ENCODE peak calls at places on chromosome 12, in six cellular contexts. Q is lower lobe of right lung, R is BE2C, T is heart right ventricle, J is ovary, E is transverse colon. I is an unnamed sample. For H3K4me1, the result is how much of the 10 kb centered on the place peaks cover.

GRCh38 chr12:128823216-128823915 is 392 bp downstream of the SLC15A4 start:
- DNase-seq in J (peak), E (peak), Q (peak), R (peak), T (peak), I (no peak)

GRCh38 chr12:51430196-51430895 is 5.7 kb downstream of the SLC4A8 start:
- DNase-seq in E (no peak), J (no peak), Q (no peak), T (no peak), R (no peak), I (no peak)

GRCh38 chr12:49622501-49623141 is 740 bp upstream of the PRPF40B start:
- DNase-seq in T (no peak), E (peak), J (no peak), R (peak), Q (no peak), I (no peak)

GRCh38 chr12:52524898-52525591 is 4.9 kb upstream of the KRT5 start:
- DNase-seq in E (no peak), J (no peak), Q (no peak), R (no peak), T (no peak), I (no peak)

GRCh38 chr12:42426733-42427132 is 100.8 kb downstream of the PPHLN1 start:
- DNase-seq in T (no peak), Q (peak), R (no peak), E (no peak), J (no peak), I (peak)

GRCh38 chr12:95613021-95613420 is 61.7 kb upstream of the USP44 start:
- DNase-seq in T (no peak), R (no peak), Q (no peak), E (no peak), J (no peak), I (no peak)

GRCh38 chr12:31897791-31898503 is 61.3 kb upstream of the RESF1 start:
- DNase-seq in T (peak), E (peak), R (peak), J (no peak), Q (peak), I (peak)

GRCh38 chr12:49870501-49871262 is 27.8 kb upstream of the BCDIN3D start:
- DNase-seq in J (no peak), R (no peak), Q (no peak), E (no peak), T (no peak), I (no peak)

GRCh38 chr12:79776111-79776510 is 85.3 kb upstream of the PAWR start:
- DNase-seq in R (no peak), J (no peak), T (no peak), E (no peak), Q (no peak), I (peak)

GRCh38 chr12:131855521-131856142 is 27.4 kb downstream of the MMP17 start:
- DNase-seq in J (no peak), T (no peak), E (no peak), R (peak), Q (no peak), I (no peak)

GRCh38 chr12:7061138-7061537 is 620 bp downstream of the C1S start:
- DNase-seq in J (no peak), E (no peak), R (no peak), Q (no peak), T (no peak), I (no peak)

GRCh38 chr12:52423035-52423434 is 11.1 kb downstream of the KRT75 start:
- DNase-seq in R (no peak), Q (no peak), J (no peak), E (no peak), T (no peak), I (no peak)

GRCh38 chr12:71591601-71592000 is 72.0 kb downstream of the ZFC3H1 start:
- DNase-seq in Q (no peak), R (no peak), E (no peak), T (no peak), J (no peak), I (no peak)

GRCh38 chr12:88895634-88896033 is 315.4 kb upstream of the KITLG start:
- DNase-seq in Q (no peak), E (no peak), R (no peak), T (no peak), J (no peak), I (no peak)

GRCh38 chr12:82082476-82082875 is 275.7 kb downstream of the CCDC59 start:
- DNase-seq in E (no peak), J (no peak), R (no peak), Q (no peak), T (no peak), I (no peak)

GRCh38 chr12:52818376-52818775 is 4.5 kb upstream of the KRT4 start:
- DNase-seq in E (no peak), T (no peak), Q (no peak), J (no peak), R (no peak), I (no peak)

GRCh38 chr12:120158351-120158750 is 36.2 kb downstream of the GCN1 start:
- DNase-seq in J (no peak), T (no peak), R (no peak), Q (no peak), E (no peak), I (no peak)

DNA sequence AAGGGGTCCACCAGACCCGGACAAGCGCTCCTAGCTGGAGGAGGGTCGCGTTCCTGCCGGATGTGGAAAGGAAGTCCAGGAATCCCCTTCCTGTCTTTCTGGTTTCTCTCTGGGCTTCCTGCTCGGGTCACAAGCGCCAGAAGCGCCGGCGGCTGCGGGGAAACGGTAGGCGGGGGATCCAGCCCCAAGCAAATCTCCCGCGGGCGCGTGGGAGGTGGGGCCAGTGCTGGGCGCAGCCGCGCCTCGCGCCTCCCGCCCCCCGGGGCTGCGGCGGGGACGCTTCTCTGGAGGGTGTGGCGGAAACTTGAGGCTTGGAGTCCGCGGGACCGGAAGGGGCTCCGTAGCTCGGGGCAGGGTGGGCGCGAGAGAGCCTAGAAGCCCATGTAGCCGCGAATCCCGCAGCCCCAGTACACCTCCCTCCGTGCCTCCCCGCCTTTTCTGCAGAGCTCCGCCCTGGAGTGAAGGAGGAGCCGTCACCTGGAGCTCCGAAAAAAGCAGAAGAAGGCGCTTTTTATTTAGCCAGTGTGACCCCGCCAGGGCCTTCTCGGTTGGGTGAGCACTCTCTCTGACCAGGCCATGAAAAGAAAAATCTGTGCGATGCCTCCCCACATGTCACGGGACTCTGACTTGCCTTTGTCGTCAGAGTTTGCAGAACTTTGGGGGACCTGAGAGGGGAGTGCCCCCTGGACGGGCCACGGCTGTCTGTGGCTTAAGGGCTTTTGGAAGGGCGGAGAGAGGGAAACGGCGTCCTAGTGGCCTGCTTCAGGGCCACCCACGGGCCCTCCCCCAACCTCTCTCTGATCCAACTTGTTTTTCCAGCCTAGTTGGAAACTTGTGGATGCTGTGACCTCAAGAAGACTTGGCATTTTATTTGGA is 21.4 kb upstream of the CLEC2D start:
- DNase-seq in T (peak), Q (peak), J (peak), R (peak), E (peak), I (peak)
- H3K4me1 ChIP-seq in T (under half), Q (under half), J (under half), R (under half), E (under half), I (under half)

GRCh38 chr12:63319386-63319785 is 168.4 kb upstream of the AVPR1A start:
- DNase-seq in R (no peak), E (no peak), J (no peak), Q (no peak), T (no peak), I (no peak)
- TF ChIP-seq CTCF in R (no peak), E (no peak), J (no peak), Q (no peak), T (peak), I (no peak)

GRCh38 chr12:116547955-116548471 is 11.2 kb upstream of the MAP1LC3B2 start:
- DNase-seq in T (no peak), Q (no peak), E (no peak), R (no peak), J (no peak), I (no peak)
- H3K4me1 ChIP-seq in T (under half), Q (under half), E (under half), R (under half), J (under half), I (under half)

GRCh38 chr12:122866950-122867607 is 28.8 kb downstream of the VPS37B start:
- DNase-seq in J (no peak), T (no peak), E (no peak), R (no peak), Q (no peak), I (no peak)

GRCh38 chr12:122864894-122865253 is 29.6 kb downstream of the HIP1R start:
- DNase-seq in Q (no peak), R (no peak), J (no peak), T (no peak), E (no peak), I (no peak)

GRCh38 chr12:122866379-122866778 is 29.5 kb downstream of the VPS37B start:
- DNase-seq in J (no peak), E (no peak), Q (no peak), T (no peak), R (no peak), I (no peak)

GRCh38 chr12:122867701-122868461 is 28.0 kb downstream of the VPS37B start:
- DNase-seq in E (peak), R (peak), J (no peak), Q (peak), T (peak), I (no peak)

GRCh38 chr12:122865268-122866231 is 30.3 kb downstream of the HIP1R start:
- DNase-seq in E (no peak), R (peak), T (peak), Q (peak), J (no peak), I (no peak)
- TF ChIP-seq CTCF in E (peak), R (peak), T (peak), Q (peak), J (no peak), I (peak)